ENCODE peak calls at places on chromosomes 16 and 17, in four cellular contexts. V is mesenchymal stem cell, P is esophagus muscularis mucosa, U is AG04450. M is an unnamed sample.

GRCh38 chr17:74962622-74963394 is 9.8 kb downstream of the HID1 start:
- DNase-seq in U (no peak), P (no peak), V (no peak), M (no peak)

GRCh38 chr17:39209317-39210092 is 9.4 kb downstream of the RPL19 start:
- DNase-seq in P (no peak), V (peak), U (no peak), M (peak)

GRCh38 chr17:41528959-41529353 is 848 bp upstream of the KRT19 start:
- DNase-seq in P (no peak), V (no peak), U (no peak), M (peak)

GRCh38 chr17:72515291-72516065 is 394.7 kb downstream of the SOX9 start:
- DNase-seq in P (no peak), V (no peak), U (no peak), M (no peak)

GRCh38 chr17:12983986-12984932 is 33.6 kb downstream of the ELAC2 start:
- DNase-seq in V (no peak), U (peak), P (no peak), M (no peak)

GRCh38 chr16:81515721-81516120 is 71.1 kb downstream of the CMIP start:
- DNase-seq in U (no peak), P (no peak), V (no peak), M (no peak)

GRCh38 chr17:7929158-7930029 is at the start of gene KCNAB3:
- DNase-seq in P (no peak), U (no peak), V (peak), M (peak)

GRCh38 chr17:51434434-51435170 is 174.3 kb downstream of the UTP18 start:
- DNase-seq in U (no peak), V (no peak), P (no peak), M (no peak)

GRCh38 chr17:79654960-79655382 is 44.1 kb upstream of the RBFOX3 start:
- DNase-seq in U (no peak), P (peak), V (no peak), M (no peak)

GRCh38 chr17:40448213-40448638 is 5.0 kb downstream of the IGFBP4 start:
- DNase-seq in P (no peak), V (no peak), U (no peak), M (no peak)
- H3K4me3 ChIP-seq in P (peak), V (peak), U (peak), M (no peak)

GRCh38 chr16:49526966-49527365 is 153.4 kb downstream of the C16orf78 start:
- DNase-seq in U (no peak), P (no peak), V (no peak), M (no peak)

GRCh38 chr16:49528035-49528434 is 154.4 kb downstream of the C16orf78 start:
- DNase-seq in V (peak), P (no peak), U (no peak), M (no peak)

GRCh38 chr16:49528564-49529150 is 155.1 kb downstream of the C16orf78 start:
- DNase-seq in V (no peak), U (no peak), P (no peak), M (no peak)

GRCh38 chr16:49529646-49530045 is 156.0 kb downstream of the C16orf78 start:
- DNase-seq in U (no peak), P (no peak), V (no peak), M (no peak)

GRCh38 chr16:49527621-49528020 is 154.0 kb downstream of the C16orf78 start:
- DNase-seq in U (no peak), P (no peak), V (no peak), M (no peak)
- H3K4me3 ChIP-seq in U (no peak), P (peak), V (peak), M (no peak)

GRCh38 chr16:84369105-84369504 is 767 bp downstream of the ATP2C2 start:
- DNase-seq in U (no peak), V (no peak), P (no peak), M (peak)
- H3K4me3 ChIP-seq in U (no peak), V (no peak), P (no peak), M (peak)

DNA sequence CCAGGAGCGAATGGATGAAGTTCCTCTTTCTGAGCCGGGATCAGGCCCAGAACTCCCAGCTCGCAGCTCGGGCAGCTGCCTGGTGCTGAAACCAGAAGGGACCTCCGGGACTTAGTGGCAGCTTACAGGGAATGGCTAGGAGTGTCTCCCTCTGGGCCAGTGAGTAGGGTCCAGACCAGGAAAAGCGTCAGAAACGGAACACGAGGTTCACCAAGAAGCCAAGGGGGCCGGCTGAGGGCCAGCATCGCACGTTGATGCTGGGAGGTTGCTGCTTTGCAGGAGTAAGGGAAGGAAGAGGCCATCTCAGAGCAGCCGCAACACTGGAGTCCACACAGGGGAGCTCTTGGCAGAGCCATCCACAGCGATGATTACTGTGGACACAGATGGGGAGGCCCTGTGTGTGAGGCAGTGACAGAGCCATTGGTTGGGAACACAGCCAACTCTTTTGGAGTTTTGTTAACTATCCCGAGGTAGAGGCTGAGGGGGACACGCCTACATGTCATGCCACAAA is 74.0 kb upstream of the CREBBP start:
- DNase-seq in P (no peak), V (no peak), U (no peak), M (no peak)
- H3K4me3 ChIP-seq in P (no peak), V (no peak), U (no peak), M (no peak)

GRCh38 chr16:75024591-75024990 is 25.8 kb downstream of the ZNRF1 start:
- DNase-seq in P (no peak), V (no peak), U (no peak), M (no peak)

GRCh38 chr16:75025766-75026165 is 26.9 kb downstream of the ZNRF1 start:
- DNase-seq in P (no peak), U (no peak), V (peak), M (no peak)

GRCh38 chr16:75027520-75028300 is 28.9 kb downstream of the ZNRF1 start:
- DNase-seq in P (no peak), U (no peak), V (no peak), M (no peak)

GRCh38 chr16:75028544-75028943 is 29.7 kb downstream of the ZNRF1 start:
- DNase-seq in U (no peak), P (no peak), V (no peak), M (no peak)

GRCh38 chr16:75026892-75027391 is 28.1 kb downstream of the ZNRF1 start:
- DNase-seq in U (no peak), V (no peak), P (no peak), M (no peak)
- H3K4me3 ChIP-seq in U (no peak), V (no peak), P (no peak), M (no peak)